ENCODE peak calls at places on chromosomes 4 and X, in four cellular contexts. One of them, this sample, is unnamed.
A peak's percentile ranks its signal among the peaks of the same experiment; 100 is the strongest.

GRCh38 chr4:52658671-52659015 is 458 bp downstream of the USP46 start:
- DNase-seq in colonic mucosa: no peak
- DNase-seq in left ventricle myocardium inferior: no peak
- DNase-seq in ovary: no peak
- DNase-seq in this sample: no peak

GRCh38 chr4:71520850-71521249 is 182.0 kb downstream of the SLC4A4 start:
- DNase-seq in colonic mucosa: no peak
- DNase-seq in left ventricle myocardium inferior: no peak
- DNase-seq in ovary: no peak
- DNase-seq in this sample: no peak

GRCh38 chr4:132227349-132228165 is 921.5 kb upstream of the PCDH10 start:
- DNase-seq in colonic mucosa: peak; percentile 24
- DNase-seq in left ventricle myocardium inferior: no peak
- DNase-seq in ovary: no peak
- DNase-seq in this sample: no peak

GRCh38 chr4:113636438-113636818 is 125.1 kb downstream of the CAMK2D start:
- DNase-seq in colonic mucosa: no peak
- DNase-seq in left ventricle myocardium inferior: no peak
- DNase-seq in ovary: no peak
- DNase-seq in this sample: no peak

GRCh38 chr4:108360857-108361820 is 192.4 kb upstream of the LEF1 start:
- DNase-seq in colonic mucosa: no peak
- DNase-seq in left ventricle myocardium inferior: no peak
- DNase-seq in ovary: no peak
- DNase-seq in this sample: peak; percentile 35

GRCh38 chrX:7147431-7147977 is at the start of gene STS:
- DNase-seq in colonic mucosa: peak; percentile 49
- DNase-seq in left ventricle myocardium inferior: peak; percentile 38
- DNase-seq in ovary: peak; percentile 81
- DNase-seq in this sample: no peak

GRCh38 chrX:16148896-16149295 is 18.4 kb upstream of the MAGEB17 start:
- DNase-seq in colonic mucosa: no peak
- DNase-seq in left ventricle myocardium inferior: no peak
- DNase-seq in ovary: no peak
- DNase-seq in this sample: no peak

GRCh38 chrX:149630681-149631292 is 805 bp downstream of the TMEM185A start:
- DNase-seq in colonic mucosa: no peak
- DNase-seq in left ventricle myocardium inferior: no peak
- DNase-seq in ovary: no peak
- DNase-seq in this sample: peak; percentile 12

GRCh38 chrX:132090370-132091152 is 37.3 kb downstream of the FRMD7 start:
- DNase-seq in colonic mucosa: no peak
- DNase-seq in left ventricle myocardium inferior: no peak
- DNase-seq in ovary: no peak
- DNase-seq in this sample: no peak

GRCh38 chr4:23500876-23501275 is 389.0 kb downstream of the PPARGC1A start:
- DNase-seq in colonic mucosa: no peak
- DNase-seq in left ventricle myocardium inferior: no peak
- DNase-seq in ovary: no peak
- DNase-seq in this sample: no peak

GRCh38 chr4:100100985-100101384 is 89.3 kb downstream of the DDIT4L start:
- DNase-seq in colonic mucosa: no peak
- DNase-seq in left ventricle myocardium inferior: no peak
- DNase-seq in ovary: no peak
- DNase-seq in this sample: no peak

GRCh38 chrX:112654871-112655270 is 24.9 kb downstream of the LHFPL1 start:
- DNase-seq in colonic mucosa: no peak
- DNase-seq in left ventricle myocardium inferior: no peak
- DNase-seq in ovary: no peak
- DNase-seq in this sample: peak; percentile 26

GRCh38 chr4:97560009-97560408 is 583.3 kb downstream of the STPG2 start:
- DNase-seq in colonic mucosa: no peak
- DNase-seq in left ventricle myocardium inferior: no peak
- DNase-seq in ovary: no peak
- DNase-seq in this sample: no peak

GRCh38 chr4:6612961-6613675 is 27.4 kb upstream of the MRFAP1 start:
- DNase-seq in colonic mucosa: no peak
- DNase-seq in left ventricle myocardium inferior: no peak
- DNase-seq in ovary: no peak
- DNase-seq in this sample: no peak

GRCh38 chr4:81405900-81406401 is 65.8 kb downstream of the RASGEF1B start:
- DNase-seq in colonic mucosa: peak; percentile 69
- DNase-seq in left ventricle myocardium inferior: no peak
- DNase-seq in ovary: no peak
- DNase-seq in this sample: peak; percentile 70

GRCh38 chr4:73974352-73974751 is 7.5 kb downstream of the PF4 start:
- DNase-seq in colonic mucosa: no peak
- DNase-seq in left ventricle myocardium inferior: no peak
- DNase-seq in ovary: no peak
- DNase-seq in this sample: no peak

GRCh38 chr4:25928956-25929336 is 14.9 kb downstream of the SMIM20 start:
- DNase-seq in colonic mucosa: no peak
- DNase-seq in left ventricle myocardium inferior: no peak
- DNase-seq in ovary: no peak
- DNase-seq in this sample: no peak

GRCh38 chr4:46329118-46329976 is 60.6 kb downstream of the GABRA2 start:
- DNase-seq in colonic mucosa: peak; percentile 33
- DNase-seq in left ventricle myocardium inferior: no peak
- DNase-seq in ovary: no peak
- DNase-seq in this sample: peak; percentile 26

GRCh38 chrX:133921084-133921483 is 64.3 kb downstream of the GPC3 start:
- DNase-seq in colonic mucosa: no peak
- DNase-seq in left ventricle myocardium inferior: no peak
- DNase-seq in ovary: no peak
- DNase-seq in this sample: no peak

GRCh38 chrX:153620576-153620975 is 21.6 kb upstream of the CCNQ start:
- DNase-seq in colonic mucosa: no peak
- DNase-seq in left ventricle myocardium inferior: no peak
- DNase-seq in ovary: no peak
- DNase-seq in this sample: no peak

GRCh38 chrX:136588060-136588459 is 56.0 kb downstream of the VGLL1 start:
- DNase-seq in colonic mucosa: no peak
- DNase-seq in left ventricle myocardium inferior: no peak
- DNase-seq in ovary: no peak
- DNase-seq in this sample: no peak

GRCh38 chr4:150855981-150856510 is 159.0 kb downstream of the LRBA start:
- DNase-seq in colonic mucosa: no peak
- DNase-seq in left ventricle myocardium inferior: no peak
- DNase-seq in ovary: no peak
- DNase-seq in this sample: no peak

GRCh38 chr4:155419266-155419665 is 42.5 kb upstream of the MAP9 start:
- DNase-seq in colonic mucosa: no peak
- DNase-seq in left ventricle myocardium inferior: no peak
- DNase-seq in ovary: no peak
- DNase-seq in this sample: no peak

GRCh38 chr4:125390126-125390525 is 75.4 kb downstream of the FAT4 start:
- DNase-seq in colonic mucosa: no peak
- DNase-seq in left ventricle myocardium inferior: no peak
- DNase-seq in ovary: no peak
- DNase-seq in this sample: peak; percentile 38

GRCh38 chr4:6991771-6992557 is 51.2 kb upstream of the TADA2B start:
- DNase-seq in colonic mucosa: no peak
- DNase-seq in left ventricle myocardium inferior: no peak
- DNase-seq in ovary: no peak
- DNase-seq in this sample: peak; percentile 90

GRCh38 chr4:89889289-89889688 is 5.4 kb upstream of the MMRN1 start:
- DNase-seq in colonic mucosa: no peak
- DNase-seq in left ventricle myocardium inferior: no peak
- DNase-seq in ovary: no peak
- DNase-seq in this sample: no peak

GRCh38 chr4:185112104-185112503 is 31.0 kb upstream of the SLC25A4 start:
- DNase-seq in colonic mucosa: no peak
- DNase-seq in left ventricle myocardium inferior: no peak
- DNase-seq in ovary: no peak
- DNase-seq in this sample: peak; percentile 86

GRCh38 chr4:169815606-169816005 is 57.9 kb upstream of the HPF1 start:
- DNase-seq in colonic mucosa: no peak
- DNase-seq in left ventricle myocardium inferior: no peak
- DNase-seq in ovary: no peak
- DNase-seq in this sample: no peak

GRCh38 chr4:71026086-71026485 is 32.6 kb downstream of the DCK start:
- DNase-seq in colonic mucosa: no peak
- DNase-seq in left ventricle myocardium inferior: no peak
- DNase-seq in ovary: no peak
- DNase-seq in this sample: peak; percentile 68

GRCh38 chrX:9420513-9420912 is 44.3 kb upstream of the TBL1X start:
- DNase-seq in colonic mucosa: no peak
- DNase-seq in left ventricle myocardium inferior: no peak
- DNase-seq in ovary: no peak
- DNase-seq in this sample: no peak

GRCh38 chr4:123444298-123444731 is 47.7 kb downstream of the SPRY1 start:
- DNase-seq in colonic mucosa: peak; percentile 63
- DNase-seq in left ventricle myocardium inferior: peak; percentile 43
- DNase-seq in ovary: peak; percentile 49
- DNase-seq in this sample: no peak

GRCh38 chr4:185849543-185850185 is 37.7 kb upstream of the SORBS2 start:
- DNase-seq in colonic mucosa: no peak
- DNase-seq in left ventricle myocardium inferior: peak; percentile 45
- DNase-seq in ovary: no peak
- DNase-seq in this sample: no peak

GRCh38 chrX:136259543-136259942 is 8.3 kb upstream of the MAP7D3 start:
- DNase-seq in colonic mucosa: no peak
- DNase-seq in left ventricle myocardium inferior: no peak
- DNase-seq in ovary: no peak
- DNase-seq in this sample: peak; percentile 26

GRCh38 chrX:363621-364375 is 22.9 kb downstream of the PPP2R3B start:
- DNase-seq in colonic mucosa: no peak
- DNase-seq in left ventricle myocardium inferior: no peak
- DNase-seq in ovary: peak; percentile 19
- DNase-seq in this sample: no peak

GRCh38 chr4:8387194-8387593 is 53.3 kb downstream of the ACOX3 start:
- DNase-seq in colonic mucosa: no peak
- DNase-seq in left ventricle myocardium inferior: no peak
- DNase-seq in ovary: no peak
- DNase-seq in this sample: no peak

GRCh38 chrX:136055651-136056221 is 70.5 kb downstream of the SLC9A6 start:
- DNase-seq in colonic mucosa: no peak
- DNase-seq in left ventricle myocardium inferior: no peak
- DNase-seq in ovary: no peak
- DNase-seq in this sample: peak; percentile 39

GRCh38 chr4:146252941-146253340 is 38.6 kb downstream of the REELD1 start:
- DNase-seq in colonic mucosa: no peak
- DNase-seq in left ventricle myocardium inferior: no peak
- DNase-seq in ovary: no peak
- DNase-seq in this sample: no peak

GRCh38 chr4:146255463-146255862 is 41.1 kb downstream of the REELD1 start:
- DNase-seq in colonic mucosa: no peak
- DNase-seq in left ventricle myocardium inferior: no peak
- DNase-seq in ovary: no peak
- DNase-seq in this sample: peak; percentile 57

GRCh38 chr4:146257511-146257910 is 43.2 kb downstream of the REELD1 start:
- DNase-seq in colonic mucosa: no peak
- DNase-seq in left ventricle myocardium inferior: no peak
- DNase-seq in ovary: no peak
- DNase-seq in this sample: no peak

GRCh38 chr4:146255874-146256273 is 41.5 kb downstream of the REELD1 start:
- DNase-seq in colonic mucosa: no peak
- DNase-seq in left ventricle myocardium inferior: no peak
- DNase-seq in ovary: no peak
- DNase-seq in this sample: peak; percentile 48

GRCh38 chr4:146256328-146256727 is 42.0 kb downstream of the REELD1 start:
- DNase-seq in colonic mucosa: no peak
- DNase-seq in left ventricle myocardium inferior: no peak
- DNase-seq in ovary: no peak
- DNase-seq in this sample: no peak
- TF ChIP-seq CTCF in colonic mucosa: no peak
- TF ChIP-seq CTCF in left ventricle myocardium inferior: no peak
- TF ChIP-seq CTCF in ovary: no peak
- TF ChIP-seq CTCF in this sample: no peak

DNA sequence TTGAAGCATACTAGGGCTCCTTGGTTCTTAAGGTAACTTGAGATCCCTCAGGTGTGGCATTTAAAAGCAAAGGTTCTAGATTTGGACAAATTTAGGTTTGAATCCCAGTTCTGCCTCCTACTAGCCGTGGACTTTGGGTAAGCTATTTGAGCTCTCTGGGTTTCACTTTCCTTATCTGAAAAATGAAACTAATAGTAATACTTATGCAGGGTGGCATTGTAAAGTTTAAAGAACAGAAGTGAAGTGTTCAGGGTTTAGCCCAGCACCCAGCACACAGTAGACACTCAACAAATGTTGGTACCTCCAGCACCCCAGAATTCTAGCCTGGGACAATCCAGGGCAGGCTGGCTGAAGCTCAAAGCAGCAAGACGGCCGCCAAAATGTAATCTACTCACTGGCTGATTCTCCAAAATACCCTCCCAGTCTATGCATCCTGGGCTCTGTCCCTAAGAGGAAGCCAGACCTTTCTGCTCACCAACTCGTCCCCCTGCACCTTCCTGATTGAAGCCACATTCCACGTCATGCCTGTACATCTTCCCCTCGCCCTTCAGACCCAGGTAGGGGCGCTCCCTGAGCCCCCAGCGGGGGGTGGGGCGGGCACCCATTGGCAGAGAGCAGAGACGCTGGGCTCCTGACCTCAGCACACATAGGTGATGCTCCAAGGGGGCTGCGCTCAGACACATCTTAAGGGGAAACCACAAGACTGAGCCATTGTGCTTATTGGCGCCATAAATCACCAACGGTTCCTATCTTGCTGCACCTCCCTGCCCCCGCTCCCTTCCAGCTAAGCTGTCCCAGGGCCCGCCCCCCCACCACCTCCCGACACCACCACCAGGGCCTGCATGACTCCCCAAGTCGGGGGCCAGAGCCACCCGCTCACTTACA is 160.6 kb downstream of the BCOR start:
- DNase-seq in colonic mucosa: no peak
- DNase-seq in left ventricle myocardium inferior: no peak
- DNase-seq in ovary: no peak
- DNase-seq in this sample: no peak
- H3K4me3 ChIP-seq in colonic mucosa: no peak overlapping the region
- H3K4me3 ChIP-seq in left ventricle myocardium inferior: no peak overlapping the region
- H3K4me3 ChIP-seq in ovary: no peak overlapping the region
- H3K4me3 ChIP-seq in this sample: no peak overlapping the region

DNA sequence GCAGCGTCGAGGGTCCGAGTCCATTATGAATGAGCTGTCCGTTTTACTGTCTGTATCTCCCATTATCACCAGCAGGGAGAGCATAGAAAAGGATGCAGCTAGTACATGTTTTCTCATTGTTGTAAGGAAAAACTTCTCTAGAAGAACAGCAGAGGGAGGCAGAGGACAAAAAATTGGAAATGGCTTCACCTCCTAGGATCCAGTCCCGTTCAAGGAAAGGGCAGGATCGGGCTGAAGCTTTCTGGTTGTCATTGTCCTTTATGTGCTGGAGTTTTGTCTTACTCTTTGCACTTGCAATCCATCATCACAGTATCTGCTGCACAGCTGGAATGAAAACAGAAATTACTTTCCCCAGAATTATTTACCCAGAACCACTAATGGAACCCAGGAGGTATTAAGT is 14.7 kb downstream of the NDP start:
- DNase-seq in colonic mucosa: peak; percentile 42
- DNase-seq in left ventricle myocardium inferior: no peak
- DNase-seq in ovary: no peak
- DNase-seq in this sample: peak; percentile 76
- TF ChIP-seq CTCF in colonic mucosa: peak; percentile 63
- TF ChIP-seq CTCF in left ventricle myocardium inferior: peak; percentile 73
- TF ChIP-seq CTCF in ovary: no peak
- TF ChIP-seq CTCF in this sample: peak; percentile 72

GRCh38 chr4:139736661-139737060 is 71.0 kb downstream of the MGST2 start:
- DNase-seq in colonic mucosa: no peak
- DNase-seq in left ventricle myocardium inferior: no peak
- DNase-seq in ovary: no peak
- DNase-seq in this sample: no peak
- H3K4me3 ChIP-seq in colonic mucosa: no peak overlapping the region
- H3K4me3 ChIP-seq in left ventricle myocardium inferior: no peak overlapping the region
- H3K4me3 ChIP-seq in ovary: no peak overlapping the region
- H3K4me3 ChIP-seq in this sample: no peak overlapping the region

This sample was measured in astrocyte of the cerebellum.